ENCODE peak calls at places on chromosomes 1 and 21, in ten cellular contexts. One of them, this sample, is unnamed.

GRCh38 chr1:83701396-83701795 is 297.5 kb downstream of the TTLL7 start:
- DNase-seq in NCI-H748 treated with DMSO at 0.1 percent for 48 hours: no peak
- DNase-seq in substantia nigra: no peak
- DNase-seq in stimulated activated CD4-positive, alpha-beta T cell treated with anti-CD3 and anti-CD28 coated beads, TNF-alpha, amount 100 ng/mL, for 4 hours: no peak
- DNase-seq in fibroblast of lung: no peak
- DNase-seq in G401: no peak
- DNase-seq in vagina: no peak
- DNase-seq in A549: no peak
- DNase-seq in dermis blood vessel endothelial cell: no peak
- DNase-seq in SK-N-SH: no peak
- DNase-seq in this sample: no peak

GRCh38 chr1:62417351-62417999 is 19.4 kb upstream of the USP1 start:
- DNase-seq in dermis blood vessel endothelial cell: peak; percentile 1
- DNase-seq in stimulated activated CD4-positive, alpha-beta T cell treated with anti-CD3 and anti-CD28 coated beads, TNF-alpha, amount 100 ng/mL, for 4 hours: no peak
- DNase-seq in G401: no peak
- DNase-seq in NCI-H748 treated with DMSO at 0.1 percent for 48 hours: no peak
- DNase-seq in substantia nigra: no peak
- DNase-seq in fibroblast of lung: peak; percentile 43
- DNase-seq in SK-N-SH: no peak
- DNase-seq in vagina: no peak
- DNase-seq in A549: no peak
- DNase-seq in this sample: no peak

GRCh38 chr21:45209046-45209445 is 78.6 kb downstream of the POFUT2 start:
- DNase-seq in G401: no peak
- DNase-seq in substantia nigra: no peak
- DNase-seq in vagina: no peak
- DNase-seq in SK-N-SH: no peak
- DNase-seq in stimulated activated CD4-positive, alpha-beta T cell treated with anti-CD3 and anti-CD28 coated beads, TNF-alpha, amount 100 ng/mL, for 4 hours: no peak
- DNase-seq in A549: no peak
- DNase-seq in dermis blood vessel endothelial cell: peak; percentile 44
- DNase-seq in fibroblast of lung: peak; percentile 80
- DNase-seq in NCI-H748 treated with DMSO at 0.1 percent for 48 hours: no peak
- DNase-seq in this sample: no peak

GRCh38 chr1:181111559-181111958 is 23.1 kb downstream of the IER5 start:
- DNase-seq in dermis blood vessel endothelial cell: no peak
- DNase-seq in substantia nigra: no peak
- DNase-seq in SK-N-SH: no peak
- DNase-seq in G401: no peak
- DNase-seq in A549: peak; percentile 65
- DNase-seq in NCI-H748 treated with DMSO at 0.1 percent for 48 hours: no peak
- DNase-seq in fibroblast of lung: peak; percentile 51
- DNase-seq in vagina: no peak
- DNase-seq in stimulated activated CD4-positive, alpha-beta T cell treated with anti-CD3 and anti-CD28 coated beads, TNF-alpha, amount 100 ng/mL, for 4 hours: no peak
- DNase-seq in this sample: no peak

GRCh38 chr21:38831526-38832467 is 26.1 kb downstream of the ETS2 start:
- DNase-seq in substantia nigra: no peak
- DNase-seq in G401: no peak
- DNase-seq in NCI-H748 treated with DMSO at 0.1 percent for 48 hours: no peak
- DNase-seq in SK-N-SH: no peak
- DNase-seq in fibroblast of lung: peak; percentile 100
- DNase-seq in vagina: peak; percentile 96
- DNase-seq in dermis blood vessel endothelial cell: peak; percentile 35
- DNase-seq in A549: peak; percentile 76
- DNase-seq in stimulated activated CD4-positive, alpha-beta T cell treated with anti-CD3 and anti-CD28 coated beads, TNF-alpha, amount 100 ng/mL, for 4 hours: no peak
- DNase-seq in this sample: no peak

GRCh38 chr1:79614762-79615161 is 608.2 kb upstream of the ADGRL4 start:
- DNase-seq in stimulated activated CD4-positive, alpha-beta T cell treated with anti-CD3 and anti-CD28 coated beads, TNF-alpha, amount 100 ng/mL, for 4 hours: no peak
- DNase-seq in fibroblast of lung: peak; percentile 27
- DNase-seq in dermis blood vessel endothelial cell: no peak
- DNase-seq in A549: no peak
- DNase-seq in G401: no peak
- DNase-seq in substantia nigra: no peak
- DNase-seq in SK-N-SH: no peak
- DNase-seq in NCI-H748 treated with DMSO at 0.1 percent for 48 hours: no peak
- DNase-seq in vagina: no peak
- DNase-seq in this sample: no peak

GRCh38 chr1:7379445-7379971 is 391.6 kb upstream of the VAMP3 start:
- DNase-seq in fibroblast of lung: peak; percentile 75
- DNase-seq in stimulated activated CD4-positive, alpha-beta T cell treated with anti-CD3 and anti-CD28 coated beads, TNF-alpha, amount 100 ng/mL, for 4 hours: no peak
- DNase-seq in SK-N-SH: no peak
- DNase-seq in vagina: peak; percentile 40
- DNase-seq in A549: no peak
- DNase-seq in G401: no peak
- DNase-seq in NCI-H748 treated with DMSO at 0.1 percent for 48 hours: peak; percentile 45
- DNase-seq in substantia nigra: no peak
- DNase-seq in dermis blood vessel endothelial cell: peak; percentile 82
- DNase-seq in this sample: no peak

GRCh38 chr1:165637427-165637826 is 6.4 kb downstream of the MGST3 start:
- DNase-seq in NCI-H748 treated with DMSO at 0.1 percent for 48 hours: no peak
- DNase-seq in fibroblast of lung: peak; percentile 96
- DNase-seq in G401: no peak
- DNase-seq in A549: peak; percentile 46
- DNase-seq in dermis blood vessel endothelial cell: peak; percentile 72
- DNase-seq in substantia nigra: no peak
- DNase-seq in SK-N-SH: no peak
- DNase-seq in vagina: no peak
- DNase-seq in stimulated activated CD4-positive, alpha-beta T cell treated with anti-CD3 and anti-CD28 coated beads, TNF-alpha, amount 100 ng/mL, for 4 hours: no peak
- DNase-seq in this sample: no peak

GRCh38 chr1:246001142-246001812 is 505.8 kb downstream of the SMYD3 start:
- DNase-seq in A549: no peak
- DNase-seq in G401: no peak
- DNase-seq in dermis blood vessel endothelial cell: no peak
- DNase-seq in vagina: no peak
- DNase-seq in substantia nigra: no peak
- DNase-seq in SK-N-SH: no peak
- DNase-seq in NCI-H748 treated with DMSO at 0.1 percent for 48 hours: no peak
- DNase-seq in stimulated activated CD4-positive, alpha-beta T cell treated with anti-CD3 and anti-CD28 coated beads, TNF-alpha, amount 100 ng/mL, for 4 hours: no peak
- DNase-seq in fibroblast of lung: peak; percentile 71
- DNase-seq in this sample: no peak

GRCh38 chr1:46556822-46557221 is 5.4 kb upstream of the KNCN start:
- DNase-seq in NCI-H748 treated with DMSO at 0.1 percent for 48 hours: no peak
- DNase-seq in A549: peak; percentile 17
- DNase-seq in substantia nigra: no peak
- DNase-seq in fibroblast of lung: peak; percentile 15
- DNase-seq in SK-N-SH: no peak
- DNase-seq in G401: no peak
- DNase-seq in vagina: no peak
- DNase-seq in stimulated activated CD4-positive, alpha-beta T cell treated with anti-CD3 and anti-CD28 coated beads, TNF-alpha, amount 100 ng/mL, for 4 hours: no peak
- DNase-seq in dermis blood vessel endothelial cell: peak; percentile 41
- DNase-seq in this sample: no peak

GRCh38 chr1:43547538-43548072 is 16.9 kb downstream of the PTPRF start:
- DNase-seq in NCI-H748 treated with DMSO at 0.1 percent for 48 hours: no peak
- DNase-seq in fibroblast of lung: no peak
- DNase-seq in stimulated activated CD4-positive, alpha-beta T cell treated with anti-CD3 and anti-CD28 coated beads, TNF-alpha, amount 100 ng/mL, for 4 hours: no peak
- DNase-seq in A549: no peak
- DNase-seq in G401: no peak
- DNase-seq in vagina: no peak
- DNase-seq in SK-N-SH: no peak
- DNase-seq in dermis blood vessel endothelial cell: no peak
- DNase-seq in substantia nigra: no peak
- DNase-seq in this sample: no peak

GRCh38 chr1:8797230-8797629 is 20.2 kb downstream of the RERE start:
- DNase-seq in A549: peak; percentile 10
- DNase-seq in fibroblast of lung: peak; percentile 39
- DNase-seq in dermis blood vessel endothelial cell: no peak
- DNase-seq in vagina: no peak
- DNase-seq in stimulated activated CD4-positive, alpha-beta T cell treated with anti-CD3 and anti-CD28 coated beads, TNF-alpha, amount 100 ng/mL, for 4 hours: no peak
- DNase-seq in substantia nigra: no peak
- DNase-seq in G401: no peak
- DNase-seq in NCI-H748 treated with DMSO at 0.1 percent for 48 hours: no peak
- DNase-seq in SK-N-SH: no peak
- DNase-seq in this sample: no peak

GRCh38 chr21:27502801-27503200 is 535.9 kb upstream of the ADAMTS5 start:
- DNase-seq in dermis blood vessel endothelial cell: no peak
- DNase-seq in substantia nigra: no peak
- DNase-seq in fibroblast of lung: no peak
- DNase-seq in stimulated activated CD4-positive, alpha-beta T cell treated with anti-CD3 and anti-CD28 coated beads, TNF-alpha, amount 100 ng/mL, for 4 hours: no peak
- DNase-seq in vagina: no peak
- DNase-seq in SK-N-SH: no peak
- DNase-seq in G401: no peak
- DNase-seq in NCI-H748 treated with DMSO at 0.1 percent for 48 hours: no peak
- DNase-seq in A549: no peak
- DNase-seq in this sample: no peak

GRCh38 chr1:33137800-33138199 is 44.0 kb downstream of the TRIM62 start:
- DNase-seq in vagina: no peak
- DNase-seq in dermis blood vessel endothelial cell: peak; percentile 68
- DNase-seq in fibroblast of lung: peak; percentile 47
- DNase-seq in substantia nigra: peak; percentile 38
- DNase-seq in NCI-H748 treated with DMSO at 0.1 percent for 48 hours: no peak
- DNase-seq in stimulated activated CD4-positive, alpha-beta T cell treated with anti-CD3 and anti-CD28 coated beads, TNF-alpha, amount 100 ng/mL, for 4 hours: no peak
- DNase-seq in G401: peak; percentile 58
- DNase-seq in SK-N-SH: peak; percentile 46
- DNase-seq in A549: no peak
- DNase-seq in this sample: peak; percentile 46

GRCh38 chr1:3630914-3631313 is 6.1 kb downstream of the TPRG1L start:
- DNase-seq in substantia nigra: no peak
- DNase-seq in vagina: no peak
- DNase-seq in SK-N-SH: no peak
- DNase-seq in G401: peak; percentile 27
- DNase-seq in NCI-H748 treated with DMSO at 0.1 percent for 48 hours: no peak
- DNase-seq in dermis blood vessel endothelial cell: no peak
- DNase-seq in fibroblast of lung: no peak
- DNase-seq in stimulated activated CD4-positive, alpha-beta T cell treated with anti-CD3 and anti-CD28 coated beads, TNF-alpha, amount 100 ng/mL, for 4 hours: no peak
- DNase-seq in A549: no peak
- DNase-seq in this sample: no peak

This sample was measured in COR-L47.